ENCODE peak calls at places on chromosomes 13 and 19, in nine cellular contexts. One of them, this sample, is unnamed. For H3K4me1, H3K79me2 and H3K27me3, the result is how much of the 10 kb centered on the place peaks cover.

GRCh38 chr13:66673401-66673800 is 556.7 kb downstream of the PCDH9 start:
- DNase-seq in mesendoderm: no peak
- DNase-seq in GM23248: peak
- DNase-seq in PC-3: no peak
- DNase-seq in PC-9: no peak
- DNase-seq in Karpas-422: no peak
- DNase-seq in fibroblast of lung: peak
- DNase-seq in H1: no peak
- DNase-seq in keratinocyte: no peak
- DNase-seq in this sample: no peak

GRCh38 chr13:111304041-111304544 is 16.3 kb upstream of the TEX29 start:
- DNase-seq in Karpas-422: no peak
- DNase-seq in PC-9: no peak
- DNase-seq in fibroblast of lung: no peak
- DNase-seq in mesendoderm: no peak
- DNase-seq in keratinocyte: no peak
- DNase-seq in PC-3: no peak
- DNase-seq in GM23248: no peak
- DNase-seq in H1: no peak
- DNase-seq in this sample: no peak

GRCh38 chr19:18883530-18884304 is 12.2 kb downstream of the CERS1 start:
- DNase-seq in PC-9: no peak
- DNase-seq in fibroblast of lung: no peak
- DNase-seq in mesendoderm: no peak
- DNase-seq in Karpas-422: no peak
- DNase-seq in keratinocyte: no peak
- DNase-seq in H1: no peak
- DNase-seq in GM23248: no peak
- DNase-seq in PC-3: no peak
- DNase-seq in this sample: no peak

GRCh38 chr13:49240017-49240416 is 7.7 kb upstream of the CDADC1 start:
- DNase-seq in keratinocyte: no peak
- DNase-seq in Karpas-422: peak
- DNase-seq in H1: no peak
- DNase-seq in GM23248: peak
- DNase-seq in mesendoderm: peak
- DNase-seq in PC-9: no peak
- DNase-seq in PC-3: peak
- DNase-seq in fibroblast of lung: peak
- DNase-seq in this sample: peak

GRCh38 chr13:80469105-80469840 is 128.3 kb upstream of the SPRY2 start:
- DNase-seq in keratinocyte: no peak
- DNase-seq in PC-3: no peak
- DNase-seq in GM23248: no peak
- DNase-seq in H1: no peak
- DNase-seq in PC-9: no peak
- DNase-seq in mesendoderm: no peak
- DNase-seq in fibroblast of lung: no peak
- DNase-seq in Karpas-422: no peak
- DNase-seq in this sample: no peak

GRCh38 chr19:28934626-28935025 is 278.3 kb downstream of the UQCRFS1 start:
- DNase-seq in mesendoderm: no peak
- DNase-seq in H1: no peak
- DNase-seq in fibroblast of lung: no peak
- DNase-seq in PC-3: no peak
- DNase-seq in GM23248: peak
- DNase-seq in Karpas-422: no peak
- DNase-seq in keratinocyte: no peak
- DNase-seq in PC-9: no peak
- DNase-seq in this sample: no peak

GRCh38 chr19:44644391-44645016 is 794 bp downstream of the PVR start:
- DNase-seq in mesendoderm: peak
- DNase-seq in H1: peak
- DNase-seq in PC-3: peak
- DNase-seq in fibroblast of lung: peak
- DNase-seq in PC-9: peak
- DNase-seq in Karpas-422: no peak
- DNase-seq in keratinocyte: no peak
- DNase-seq in GM23248: peak
- DNase-seq in this sample: peak

GRCh38 chr19:35162471-35163326 is 8.2 kb downstream of the FXYD5 start:
- DNase-seq in mesendoderm: peak
- DNase-seq in PC-3: peak
- DNase-seq in GM23248: peak
- DNase-seq in keratinocyte: peak
- DNase-seq in H1: no peak
- DNase-seq in fibroblast of lung: peak
- DNase-seq in Karpas-422: no peak
- DNase-seq in PC-9: peak
- DNase-seq in this sample: no peak

GRCh38 chr13:87497426-87497825 is 173.7 kb upstream of the SLITRK5 start:
- DNase-seq in keratinocyte: no peak
- DNase-seq in GM23248: no peak
- DNase-seq in Karpas-422: no peak
- DNase-seq in mesendoderm: no peak
- DNase-seq in PC-9: no peak
- DNase-seq in fibroblast of lung: no peak
- DNase-seq in H1: no peak
- DNase-seq in PC-3: no peak
- DNase-seq in this sample: no peak

GRCh38 chr19:7533281-7533819 is 2.2 kb upstream of the PNPLA6 start:
- DNase-seq in H1: no peak
- DNase-seq in Karpas-422: no peak
- DNase-seq in keratinocyte: no peak
- DNase-seq in mesendoderm: peak
- DNase-seq in PC-3: no peak
- DNase-seq in GM23248: peak
- DNase-seq in fibroblast of lung: peak
- DNase-seq in PC-9: no peak
- DNase-seq in this sample: peak

GRCh38 chr13:73722120-73722519 is 412.1 kb downstream of the KLF12 start:
- DNase-seq in GM23248: peak
- DNase-seq in Karpas-422: peak
- DNase-seq in mesendoderm: peak
- DNase-seq in fibroblast of lung: peak
- DNase-seq in PC-9: no peak
- DNase-seq in H1: no peak
- DNase-seq in PC-3: peak
- DNase-seq in keratinocyte: peak
- DNase-seq in this sample: peak

GRCh38 chr13:27404680-27405079 is 19.7 kb upstream of the GTF3A start:
- DNase-seq in PC-3: no peak
- DNase-seq in fibroblast of lung: no peak
- DNase-seq in mesendoderm: no peak
- DNase-seq in H1: no peak
- DNase-seq in Karpas-422: no peak
- DNase-seq in keratinocyte: no peak
- DNase-seq in PC-9: no peak
- DNase-seq in GM23248: no peak
- DNase-seq in this sample: no peak

GRCh38 chr13:44045179-44045562 is 165.5 kb downstream of the LACC1 start:
- DNase-seq in fibroblast of lung: no peak
- DNase-seq in GM23248: no peak
- DNase-seq in mesendoderm: no peak
- DNase-seq in PC-3: no peak
- DNase-seq in Karpas-422: no peak
- DNase-seq in H1: no peak
- DNase-seq in keratinocyte: no peak
- DNase-seq in PC-9: no peak
- DNase-seq in this sample: no peak

GRCh38 chr13:106232680-106233079 is 302.8 kb downstream of the EFNB2 start:
- DNase-seq in Karpas-422: no peak
- DNase-seq in keratinocyte: no peak
- DNase-seq in mesendoderm: no peak
- DNase-seq in fibroblast of lung: no peak
- DNase-seq in PC-3: no peak
- DNase-seq in PC-9: no peak
- DNase-seq in H1: no peak
- DNase-seq in GM23248: no peak
- DNase-seq in this sample: no peak

GRCh38 chr19:11264452-11265176 is 2.3 kb upstream of the DOCK6 start:
- DNase-seq in keratinocyte: no peak
- DNase-seq in mesendoderm: peak
- DNase-seq in H1: no peak
- DNase-seq in fibroblast of lung: no peak
- DNase-seq in PC-9: peak
- DNase-seq in GM23248: no peak
- DNase-seq in PC-3: no peak
- DNase-seq in Karpas-422: peak
- DNase-seq in this sample: peak

GRCh38 chr19:5665781-5666513 is 14.4 kb downstream of the MICOS13 start:
- DNase-seq in GM23248: peak
- DNase-seq in Karpas-422: peak
- DNase-seq in keratinocyte: no peak
- DNase-seq in H1: no peak
- DNase-seq in PC-3: peak
- DNase-seq in mesendoderm: no peak
- DNase-seq in PC-9: no peak
- DNase-seq in fibroblast of lung: peak
- DNase-seq in this sample: peak

GRCh38 chr13:97786510-97786909 is 167.0 kb upstream of the IPO5 start:
- DNase-seq in PC-9: no peak
- DNase-seq in keratinocyte: no peak
- DNase-seq in mesendoderm: no peak
- DNase-seq in PC-3: no peak
- DNase-seq in Karpas-422: no peak
- DNase-seq in H1: no peak
- DNase-seq in GM23248: no peak
- DNase-seq in fibroblast of lung: no peak
- DNase-seq in this sample: no peak
- H3K4me1 ChIP-seq in PC-9: under half
- H3K4me1 ChIP-seq in keratinocyte: under half
- H3K4me1 ChIP-seq in mesendoderm: under half
- H3K4me1 ChIP-seq in PC-3: under half
- H3K4me1 ChIP-seq in Karpas-422: under half
- H3K4me1 ChIP-seq in H1: under half
- H3K4me1 ChIP-seq in GM23248: under half
- H3K4me1 ChIP-seq in fibroblast of lung: under half
- H3K4me1 ChIP-seq in this sample: under half

GRCh38 chr19:13045812-13046211 is 50.5 kb downstream of the NFIX start:
- DNase-seq in PC-3: no peak
- DNase-seq in mesendoderm: no peak
- DNase-seq in PC-9: no peak
- DNase-seq in keratinocyte: no peak
- DNase-seq in H1: no peak
- DNase-seq in GM23248: no peak
- DNase-seq in fibroblast of lung: no peak
- DNase-seq in Karpas-422: no peak
- DNase-seq in this sample: no peak
- H3K79me2 ChIP-seq in PC-3: half or more
- H3K79me2 ChIP-seq in mesendoderm: under half
- H3K79me2 ChIP-seq in PC-9: under half
- H3K79me2 ChIP-seq in keratinocyte: half or more
- H3K79me2 ChIP-seq in H1: under half
- H3K79me2 ChIP-seq in GM23248: half or more
- H3K79me2 ChIP-seq in fibroblast of lung: half or more
- H3K79me2 ChIP-seq in Karpas-422: under half
- H3K79me2 ChIP-seq in this sample: under half

DNA sequence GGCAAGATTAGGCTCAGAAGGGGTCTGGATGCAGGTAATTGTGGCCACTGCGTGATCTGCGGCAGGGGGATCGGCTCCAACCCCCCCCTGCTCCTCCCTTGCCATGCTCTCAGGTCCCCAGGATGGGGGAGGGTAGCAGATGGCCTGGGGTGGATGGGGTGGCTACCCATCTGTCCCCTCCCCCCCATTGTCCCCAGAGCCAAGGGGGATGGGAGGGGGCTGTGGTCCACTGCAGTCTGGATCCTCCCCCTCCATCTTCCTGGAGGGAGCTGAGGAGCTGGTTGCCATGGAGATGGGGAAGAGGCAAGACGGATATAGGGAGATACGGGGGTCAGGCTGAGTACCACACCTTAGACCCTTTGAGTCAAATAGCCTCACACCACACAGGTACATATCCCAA is 1.6 kb upstream of the NOVA2 start:
- DNase-seq in Karpas-422: no peak
- DNase-seq in keratinocyte: no peak
- DNase-seq in PC-9: no peak
- DNase-seq in fibroblast of lung: no peak
- DNase-seq in PC-3: no peak
- DNase-seq in mesendoderm: no peak
- DNase-seq in H1: no peak
- DNase-seq in GM23248: no peak
- DNase-seq in this sample: no peak
- H3K27me3 ChIP-seq in Karpas-422: under half
- H3K27me3 ChIP-seq in keratinocyte: under half
- H3K27me3 ChIP-seq in PC-9: half or more
- H3K27me3 ChIP-seq in fibroblast of lung: under half
- H3K27me3 ChIP-seq in PC-3: under half
- H3K27me3 ChIP-seq in mesendoderm: under half
- H3K27me3 ChIP-seq in H1: under half
- H3K27me3 ChIP-seq in GM23248: under half
- H3K27me3 ChIP-seq in this sample: under half

GRCh38 chr19:55640577-55641375 is at the start of gene ZNF580:
- DNase-seq in keratinocyte: no peak
- DNase-seq in H1: no peak
- DNase-seq in PC-9: peak
- DNase-seq in GM23248: peak
- DNase-seq in mesendoderm: peak
- DNase-seq in PC-3: peak
- DNase-seq in fibroblast of lung: peak
- DNase-seq in Karpas-422: peak
- DNase-seq in this sample: peak
- H3K4me1 ChIP-seq in keratinocyte: under half
- H3K4me1 ChIP-seq in H1: under half
- H3K4me1 ChIP-seq in PC-9: under half
- H3K4me1 ChIP-seq in GM23248: under half
- H3K4me1 ChIP-seq in mesendoderm: under half
- H3K4me1 ChIP-seq in PC-3: under half
- H3K4me1 ChIP-seq in fibroblast of lung: under half
- H3K4me1 ChIP-seq in Karpas-422: half or more
- H3K4me1 ChIP-seq in this sample: under half

DNA sequence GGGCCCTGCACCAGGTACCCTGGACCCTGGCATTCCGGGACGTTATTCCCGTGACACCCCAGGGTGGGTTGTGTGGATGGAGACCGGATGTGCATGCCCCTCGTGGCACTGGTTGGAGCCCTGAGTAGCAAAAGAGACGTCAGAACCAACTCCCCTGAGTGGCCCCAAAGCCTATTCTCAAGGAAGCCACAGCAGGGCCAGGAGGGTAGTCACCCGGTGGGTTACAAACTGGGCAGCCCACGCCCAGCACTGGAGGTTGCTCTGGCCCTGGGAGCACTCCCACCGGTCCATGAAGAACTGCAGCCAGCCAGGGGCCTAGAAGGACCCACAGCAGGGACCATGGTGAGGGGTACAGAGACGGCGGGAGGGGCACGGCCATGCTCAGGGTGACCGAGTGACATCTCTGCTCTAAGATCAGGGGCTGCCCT is 7.5 kb downstream of the KLF16 start:
- DNase-seq in keratinocyte: no peak
- DNase-seq in Karpas-422: peak
- DNase-seq in GM23248: peak
- DNase-seq in fibroblast of lung: no peak
- DNase-seq in PC-9: no peak
- DNase-seq in PC-3: no peak
- DNase-seq in H1: no peak
- DNase-seq in mesendoderm: no peak
- DNase-seq in this sample: no peak
- H3K79me2 ChIP-seq in keratinocyte: half or more
- H3K79me2 ChIP-seq in Karpas-422: half or more
- H3K79me2 ChIP-seq in GM23248: half or more
- H3K79me2 ChIP-seq in fibroblast of lung: half or more
- H3K79me2 ChIP-seq in PC-9: half or more
- H3K79me2 ChIP-seq in PC-3: half or more
- H3K79me2 ChIP-seq in H1: half or more
- H3K79me2 ChIP-seq in mesendoderm: under half
- H3K79me2 ChIP-seq in this sample: half or more

This sample was measured in endothelial cell of umbilical vein.